ENCODE peak calls at places on chromosomes 6 and 20, in six cellular contexts. X, V, M, D, R and F are unnamed samples.

GRCh38 chr20:14888172-14888571 is 550.8 kb upstream of the FLRT3 start:
- DNase-seq in X (no peak), V (no peak), R (no peak), D (no peak), M (no peak), F (no peak)

GRCh38 chr6:107064579-107065065 is 36.6 kb downstream of the MTRES1 start:
- DNase-seq in V (peak; percentile 13), D (peak; percentile 46), M (no peak), R (no peak), X (no peak), F (peak; percentile 65)

GRCh38 chr20:41392871-41393704 is 26.5 kb upstream of the EMILIN3 start:
- DNase-seq in V (no peak), M (no peak), D (peak; percentile 85), R (no peak), X (peak; percentile 57), F (no peak)

GRCh38 chr20:64220420-64220819 is 35.1 kb upstream of the PCMTD2 start:
- DNase-seq in V (no peak), M (no peak), D (no peak), X (no peak), R (no peak), F (no peak)

GRCh38 chr6:39927159-39927558 is 7.1 kb downstream of the MOCS1 start:
- DNase-seq in X (no peak), M (no peak), V (no peak), D (no peak), R (no peak), F (no peak)

GRCh38 chr20:44074252-44075151 is 112.5 kb downstream of the JPH2 start:
- DNase-seq in R (no peak), X (peak; percentile 3), D (peak; percentile 41), V (no peak), M (no peak), F (peak; percentile 43)

GRCh38 chr6:47674673-47675072 is 23.7 kb upstream of the ADGRF4 start:
- DNase-seq in R (no peak), X (no peak), D (no peak), M (no peak), V (no peak), F (no peak)

GRCh38 chr6:47405273-47405672 is 72.3 kb upstream of the CD2AP start:
- DNase-seq in D (no peak), V (no peak), M (no peak), X (no peak), R (no peak), F (no peak)

GRCh38 chr6:52167272-52167671 is 18.9 kb upstream of the IL17A start:
- DNase-seq in D (no peak), R (no peak), M (no peak), X (no peak), V (no peak), F (no peak)

GRCh38 chr20:1943267-1944002 is 48.2 kb downstream of the SIRPA start:
- DNase-seq in M (no peak), R (no peak), V (peak; percentile 55), X (peak; percentile 89), D (no peak), F (no peak)

GRCh38 chr6:41697902-41698349 is 37.5 kb downstream of the TFEB start:
- DNase-seq in X (no peak), M (no peak), R (no peak), V (no peak), D (no peak), F (no peak)

GRCh38 chr20:34180460-34181108 is 60.6 kb upstream of the ASIP start:
- DNase-seq in D (no peak), X (no peak), V (no peak), M (no peak), R (no peak), F (peak; percentile 21)

GRCh38 chr6:168044521-168045130 is 34.4 kb downstream of the FRMD1 start:
- DNase-seq in D (no peak), V (no peak), R (no peak), X (no peak), M (no peak), F (no peak)

GRCh38 chr6:139881251-139881650 is 506.8 kb upstream of the CITED2 start:
- DNase-seq in M (no peak), V (no peak), X (no peak), D (no peak), R (no peak), F (no peak)

GRCh38 chr6:7644394-7644793 is 54.4 kb downstream of the SNRNP48 start:
- DNase-seq in X (no peak), V (no peak), D (no peak), M (no peak), R (no peak), F (no peak)

GRCh38 chr6:108589244-108589730 is 28.6 kb downstream of the FOXO3 start:
- DNase-seq in M (no peak), V (peak; percentile 15), R (no peak), D (peak; percentile 66), X (peak; percentile 92), F (peak; percentile 68)

GRCh38 chr20:60228255-60228654 is 270.0 kb downstream of the CDH26 start:
- DNase-seq in D (no peak), M (no peak), R (no peak), X (no peak), V (no peak), F (no peak)

GRCh38 chr6:139372326-139373153 is 1.9 kb downstream of the CITED2 start:
- DNase-seq in X (no peak), R (no peak), M (no peak), D (no peak), V (no peak), F (no peak)

GRCh38 chr6:147528511-147529145 is 20.1 kb downstream of the SAMD5 start:
- DNase-seq in X (no peak), R (no peak), V (no peak), M (no peak), D (no peak), F (no peak)

GRCh38 chr20:10261702-10262101 is 43.1 kb downstream of the SNAP25 start:
- DNase-seq in D (no peak), M (no peak), R (no peak), X (no peak), V (no peak), F (no peak)

DNA sequence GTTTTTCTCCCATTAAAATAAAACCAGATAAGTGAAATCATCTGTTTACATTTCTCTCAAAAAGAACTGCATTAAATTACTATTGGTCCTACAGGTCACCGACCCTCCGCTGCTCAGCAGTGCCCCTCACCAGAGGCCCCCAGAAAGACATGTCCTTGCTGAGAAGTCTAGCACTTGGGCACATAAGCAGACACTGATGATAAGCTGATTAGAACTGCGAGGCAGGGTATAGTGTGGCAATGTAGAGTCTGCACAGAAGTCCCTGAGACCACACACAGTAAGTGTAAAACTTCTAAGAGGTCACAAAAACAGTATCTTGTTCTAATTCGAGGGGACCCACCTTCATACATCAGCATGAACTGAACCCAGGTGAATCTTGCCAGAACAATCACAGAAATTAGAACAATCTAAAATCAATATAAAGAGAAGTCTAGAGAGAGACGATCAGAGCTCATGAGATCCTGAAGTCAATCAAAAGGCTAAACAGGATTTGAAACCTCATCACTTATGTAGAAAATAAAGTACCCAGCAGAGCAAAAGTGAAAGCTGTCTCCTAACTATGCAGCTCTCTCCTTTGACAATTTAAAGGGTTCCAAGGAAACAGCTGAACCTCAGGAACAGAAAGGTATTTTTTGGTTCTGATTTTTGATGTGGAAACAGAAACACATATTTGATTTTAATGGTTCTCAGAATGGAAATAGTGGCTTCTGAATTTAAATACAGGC is 182.9 kb downstream of the PTPRT start:
- DNase-seq in R (no peak), M (no peak), D (no peak), V (no peak), X (no peak), F (no peak)
- H3K4me3 ChIP-seq in R (no peak overlapping the region), M (no peak overlapping the region), D (no peak overlapping the region), V (no peak overlapping the region), X (no peak overlapping the region), F (no peak overlapping the region)

DNA sequence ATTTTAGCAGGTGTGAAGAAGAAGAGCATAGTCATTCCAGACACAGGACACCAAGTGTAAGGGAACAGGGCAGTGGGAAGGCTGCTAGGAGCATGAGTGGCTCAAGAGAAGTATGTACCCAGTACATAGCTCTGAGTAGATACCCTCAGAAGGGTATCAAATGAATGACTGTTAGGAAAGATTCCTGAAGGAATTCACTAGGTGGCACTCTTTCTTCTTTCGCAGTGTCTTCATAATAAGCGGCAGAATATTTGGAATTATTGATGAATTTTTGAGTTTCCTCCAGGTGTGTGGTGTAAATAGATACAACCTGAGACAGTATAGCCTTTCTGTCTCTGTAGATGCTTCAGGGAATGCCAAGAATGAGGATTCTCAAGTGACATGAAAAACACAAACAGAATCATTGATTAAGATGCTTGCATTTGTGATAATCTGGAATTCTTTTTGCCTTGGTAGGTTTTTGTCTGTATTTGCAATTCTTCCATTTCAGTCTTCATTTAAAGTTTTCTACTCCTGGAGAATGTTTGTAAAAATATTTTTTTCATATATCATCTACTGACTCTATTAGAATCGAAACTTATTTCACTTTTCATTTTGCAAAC is 264.3 kb upstream of the RIMS1 start:
- DNase-seq in V (peak; percentile 2), R (no peak), D (no peak), X (no peak), M (no peak), F (no peak)
- TF ChIP-seq CTCF in V (peak; percentile 30), R (no peak), D (peak; percentile 52), X (peak; percentile 53), M (no peak), F (peak; percentile 65)

DNA sequence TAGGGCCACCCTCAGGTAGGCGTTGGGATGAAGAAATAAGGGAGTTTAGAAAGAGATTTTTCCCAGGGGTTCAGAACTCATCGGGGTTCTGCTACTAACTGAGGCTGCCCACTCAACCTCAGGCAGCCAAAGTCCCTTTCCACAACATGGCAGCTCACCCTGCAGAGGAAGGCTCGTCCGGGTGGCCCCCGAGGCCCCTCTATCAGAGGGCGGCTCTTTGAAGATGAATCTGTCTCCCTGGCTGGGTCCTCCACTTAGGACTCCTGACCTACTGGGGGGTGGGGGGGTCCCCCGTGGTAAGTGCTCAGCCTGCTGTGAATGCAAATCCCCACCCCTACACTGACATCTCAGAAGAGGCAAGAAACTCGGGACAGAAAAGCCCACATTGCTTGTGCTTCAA is 182.9 kb downstream of the SOD2 start:
- DNase-seq in V (no peak), X (no peak), D (no peak), M (no peak), R (no peak), F (no peak)
- H3K27me3 ChIP-seq in V (no peaks in the 10 kb centered on the region), X (no peaks in the 10 kb centered on the region), D (no peaks in the 10 kb centered on the region), M (no peaks in the 10 kb centered on the region), R (no peaks in the 10 kb centered on the region), F (no peaks in the 10 kb centered on the region)

GRCh38 chr20:23187759-23188158 is 101.6 kb upstream of the CD93 start:
- DNase-seq in X (peak; percentile 49), V (no peak), D (peak; percentile 47), R (no peak), M (no peak), F (no peak)

GRCh38 chr20:23186808-23187207 is 100.7 kb upstream of the CD93 start:
- DNase-seq in M (no peak), D (no peak), V (no peak), X (no peak), R (no peak), F (no peak)

GRCh38 chr20:23189341-23189740 is 103.2 kb upstream of the CD93 start:
- DNase-seq in M (no peak), R (no peak), V (no peak), D (no peak), X (no peak), F (no peak)

GRCh38 chr20:23189854-23190253 is 103.7 kb upstream of the CD93 start:
- DNase-seq in M (no peak), X (no peak), R (no peak), D (no peak), V (no peak), F (no peak)

GRCh38 chr20:23188377-23189169 is 102.4 kb upstream of the CD93 start:
- DNase-seq in R (no peak), X (no peak), V (no peak), M (no peak), D (no peak), F (no peak)
- H3K4me3 ChIP-seq in R (no peak overlapping the region), X (no peak overlapping the region), V (no peak overlapping the region), M (peak overlapping the region; percentile 35), D (no peak overlapping the region), F (no peak overlapping the region)